ENCODE peak calls at places on chromosome 13, in eight cellular contexts. W, H, O, N, Q, T, L and I are unnamed samples.

GRCh38 chr13:97043302-97043701 is 49.0 kb upstream of the OXGR1 start:
- DNase-seq in W (no peak), H (no peak), O (no peak), N (no peak), Q (no peak), T (peak), L (peak), I (no peak)

GRCh38 chr13:27183561-27184147 is 12.0 kb upstream of the USP12 start:
- DNase-seq in W (no peak), H (no peak), O (peak), N (no peak), Q (no peak), T (peak), L (peak), I (no peak)

GRCh38 chr13:33723365-33723764 is 94.6 kb upstream of the RFC3 start:
- DNase-seq in W (no peak), H (no peak), O (no peak), N (no peak), Q (no peak), T (peak), L (peak), I (no peak)

GRCh38 chr13:73133536-73133935 is 74.7 kb downstream of the KLF5 start:
- DNase-seq in W (no peak), H (no peak), O (no peak), N (no peak), Q (no peak), T (no peak), L (no peak), I (no peak)

GRCh38 chr13:114174529-114174941 is 4.5 kb upstream of the CFAP97D2 start:
- DNase-seq in W (no peak), H (peak), O (no peak), N (no peak), Q (no peak), T (peak), L (peak), I (no peak)

GRCh38 chr13:33076451-33076992 is 60.3 kb downstream of the KL start:
- DNase-seq in W (no peak), H (no peak), O (no peak), N (no peak), Q (no peak), T (no peak), L (no peak), I (no peak)

GRCh38 chr13:83794627-83795026 is 87.6 kb downstream of the SLITRK1 start:
- DNase-seq in W (no peak), H (no peak), O (no peak), N (no peak), Q (no peak), T (no peak), L (no peak), I (no peak)

GRCh38 chr13:66657165-66657895 is 572.8 kb downstream of the PCDH9 start:
- DNase-seq in W (no peak), H (no peak), O (no peak), N (peak), Q (no peak), T (peak), L (peak), I (no peak)

GRCh38 chr13:105587786-105588185 is 947.7 kb downstream of the EFNB2 start:
- DNase-seq in W (no peak), H (no peak), O (no peak), N (no peak), Q (no peak), T (no peak), L (no peak), I (no peak)

GRCh38 chr13:27665333-27665732 is 43.6 kb downstream of the POLR1D start:
- DNase-seq in W (no peak), H (no peak), O (no peak), N (no peak), Q (no peak), T (no peak), L (peak), I (no peak)

GRCh38 chr13:109812375-109812774 is 26.0 kb upstream of the IRS2 start:
- DNase-seq in W (no peak), H (no peak), O (no peak), N (no peak), Q (no peak), T (no peak), L (no peak), I (no peak)

GRCh38 chr13:79108914-79109643 is 297.0 kb downstream of the RBM26 start:
- DNase-seq in W (no peak), H (peak), O (no peak), N (no peak), Q (no peak), T (no peak), L (no peak), I (peak)

GRCh38 chr13:41547253-41548000 is 90.1 kb downstream of the RGCC start:
- DNase-seq in W (no peak), H (no peak), O (no peak), N (peak), Q (no peak), T (peak), L (no peak), I (no peak)

GRCh38 chr13:95604534-95604915 is 40.0 kb downstream of the DZIP1 start:
- DNase-seq in W (no peak), H (no peak), O (no peak), N (no peak), Q (no peak), T (no peak), L (no peak), I (no peak)

GRCh38 chr13:38542601-38543000 is 144.3 kb upstream of the FREM2 start:
- DNase-seq in W (no peak), H (no peak), O (no peak), N (no peak), Q (no peak), T (no peak), L (no peak), I (no peak)

GRCh38 chr13:100636004-100636403 is 38.6 kb downstream of the TMTC4 start:
- DNase-seq in W (no peak), H (no peak), O (no peak), N (no peak), Q (no peak), T (no peak), L (no peak), I (no peak)

GRCh38 chr13:45601680-45602079 is 13.9 kb downstream of the ERICH6B start:
- DNase-seq in W (no peak), H (no peak), O (no peak), N (no peak), Q (no peak), T (no peak), L (no peak), I (no peak)

GRCh38 chr13:98999635-98999952 is 21.7 kb upstream of the DOCK9 start:
- DNase-seq in W (no peak), H (no peak), O (no peak), N (no peak), Q (no peak), T (peak), L (peak), I (no peak)

GRCh38 chr13:108609353-108609752 is 20.1 kb upstream of the MYO16 start:
- DNase-seq in W (no peak), H (peak), O (no peak), N (no peak), Q (no peak), T (peak), L (peak), I (peak)

GRCh38 chr13:99275093-99275469 is 16.9 kb upstream of the GPR18 start:
- DNase-seq in W (peak), H (peak), O (no peak), N (no peak), Q (no peak), T (peak), L (peak), I (peak)

GRCh38 chr13:100983111-100983510 is 308.5 kb upstream of the TMTC4 start:
- DNase-seq in W (no peak), H (no peak), O (no peak), N (no peak), Q (no peak), T (no peak), L (no peak), I (no peak)

GRCh38 chr13:99978781-99979452 is 2.7 kb upstream of the ZIC2 start:
- DNase-seq in W (no peak), H (no peak), O (peak), N (no peak), Q (no peak), T (no peak), L (no peak), I (no peak)

GRCh38 chr13:111394211-111394922 is 73.9 kb downstream of the TEX29 start:
- DNase-seq in W (no peak), H (no peak), O (no peak), N (no peak), Q (no peak), T (no peak), L (no peak), I (no peak)

GRCh38 chr13:110557610-110558305 is 3.8 kb downstream of the RAB20 start:
- DNase-seq in W (no peak), H (no peak), O (no peak), N (no peak), Q (no peak), T (no peak), L (no peak), I (no peak)

GRCh38 chr13:98648141-98648540 is 71.2 kb upstream of the STK24 start:
- DNase-seq in W (no peak), H (no peak), O (no peak), N (no peak), Q (no peak), T (no peak), L (no peak), I (no peak)

GRCh38 chr13:36986462-36987240 is 12.5 kb downstream of the ALG5 start:
- DNase-seq in W (no peak), H (no peak), O (no peak), N (no peak), Q (no peak), T (peak), L (peak), I (no peak)

GRCh38 chr13:73171242-73171641 is 112.4 kb downstream of the KLF5 start:
- DNase-seq in W (no peak), H (no peak), O (no peak), N (no peak), Q (no peak), T (no peak), L (no peak), I (no peak)

GRCh38 chr13:114054269-114054668 is 78.2 kb downstream of the RASA3 start:
- DNase-seq in W (no peak), H (no peak), O (no peak), N (no peak), Q (no peak), T (no peak), L (no peak), I (no peak)

GRCh38 chr13:67369895-67370660 is 139.9 kb upstream of the PCDH9 start:
- DNase-seq in W (no peak), H (no peak), O (no peak), N (no peak), Q (no peak), T (peak), L (peak), I (no peak)

GRCh38 chr13:76293346-76293745 is 592.9 kb downstream of the KCTD12 start:
- DNase-seq in W (no peak), H (no peak), O (no peak), N (no peak), Q (no peak), T (peak), L (peak), I (no peak)

GRCh38 chr13:44397766-44398223 is 24.2 kb downstream of the SERP2 start:
- DNase-seq in W (no peak), H (no peak), O (peak), N (no peak), Q (no peak), T (peak), L (peak), I (no peak)

GRCh38 chr13:29081036-29081435 is 260.9 kb downstream of the MTUS2 start:
- DNase-seq in W (no peak), H (peak), O (no peak), N (no peak), Q (peak), T (no peak), L (peak), I (peak)

GRCh38 chr13:73754727-73755292 is 379.4 kb downstream of the KLF12 start:
- DNase-seq in W (no peak), H (peak), O (peak), N (no peak), Q (peak), T (peak), L (peak), I (peak)

GRCh38 chr13:53781941-53782340 is 753.3 kb downstream of the OLFM4 start:
- DNase-seq in W (no peak), H (no peak), O (peak), N (no peak), Q (no peak), T (no peak), L (no peak), I (no peak)

GRCh38 chr13:112510987-112511715 is 76.8 kb downstream of the TUBGCP3 start:
- DNase-seq in W (no peak), H (no peak), O (no peak), N (no peak), Q (no peak), T (no peak), L (no peak), I (no peak)

GRCh38 chr13:112506046-112506445 is 81.9 kb downstream of the TUBGCP3 start:
- DNase-seq in W (no peak), H (no peak), O (no peak), N (no peak), Q (no peak), T (no peak), L (no peak), I (no peak)

GRCh38 chr13:112509190-112509589 is 78.8 kb downstream of the TUBGCP3 start:
- DNase-seq in W (no peak), H (no peak), O (no peak), N (no peak), Q (no peak), T (no peak), L (no peak), I (no peak)

GRCh38 chr13:112513761-112514160 is 74.2 kb downstream of the TUBGCP3 start:
- DNase-seq in W (no peak), H (no peak), O (no peak), N (no peak), Q (no peak), T (no peak), L (no peak), I (no peak)

DNA sequence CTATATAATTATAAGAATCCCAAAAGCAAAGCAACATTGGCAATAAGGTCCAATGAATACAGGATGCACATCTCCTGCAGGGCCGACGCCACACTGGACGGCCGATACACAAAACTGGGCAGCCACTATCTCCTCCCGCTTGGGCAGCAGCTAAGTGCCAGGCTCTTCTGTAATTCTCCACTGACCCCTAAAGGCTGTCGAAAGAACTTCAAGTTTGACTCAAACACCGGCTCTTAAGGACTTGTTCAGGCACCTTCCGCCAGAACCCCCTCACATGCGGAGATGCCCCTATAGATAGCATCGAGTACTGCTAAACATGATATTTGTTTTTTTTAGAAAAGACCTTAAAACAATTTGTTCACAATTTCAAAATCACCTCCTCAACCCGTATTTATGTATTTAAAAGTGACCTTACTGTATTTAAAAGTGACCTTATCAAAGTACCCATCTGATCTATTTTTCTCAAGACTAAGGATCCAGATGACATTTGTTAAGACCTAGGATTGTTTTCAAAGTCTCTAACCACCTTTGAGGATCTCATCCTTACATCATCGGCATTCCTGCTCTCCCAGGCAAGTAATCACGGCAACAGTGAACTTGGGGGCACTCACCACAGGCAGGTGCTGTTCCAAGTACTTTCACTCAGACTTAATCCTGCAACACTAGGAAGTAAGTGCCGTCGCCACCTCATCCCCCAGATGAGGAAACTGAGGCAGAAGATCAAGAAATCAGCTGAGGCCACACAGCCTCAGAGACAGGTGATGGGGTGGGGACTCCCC is 77.8 kb downstream of the TUBGCP3 start:
- DNase-seq in W (no peak), H (peak), O (peak), N (no peak), Q (peak), T (peak), L (peak), I (peak)
- TF ChIP-seq CTCF in W (no peak), H (peak), O (peak), N (peak), Q (peak), T (peak), L (peak), I (peak)

GRCh38 chr13:20227730-20228129 is 4.4 kb downstream of the GJB6 start:
- DNase-seq in W (no peak), H (no peak), O (no peak), N (no peak), Q (no peak), T (no peak), L (no peak), I (no peak)

GRCh38 chr13:20227288-20227687 is 4.8 kb downstream of the GJB6 start:
- DNase-seq in W (no peak), H (no peak), O (no peak), N (no peak), Q (no peak), T (no peak), L (no peak), I (no peak)

GRCh38 chr13:20230913-20231838 is 943 bp downstream of the GJB6 start:
- DNase-seq in W (no peak), H (no peak), O (no peak), N (no peak), Q (no peak), T (no peak), L (no peak), I (no peak)

GRCh38 chr13:20232556-20233277 is 598 bp upstream of the GJB6 start:
- DNase-seq in W (no peak), H (no peak), O (no peak), N (no peak), Q (no peak), T (no peak), L (no peak), I (no peak)

DNA sequence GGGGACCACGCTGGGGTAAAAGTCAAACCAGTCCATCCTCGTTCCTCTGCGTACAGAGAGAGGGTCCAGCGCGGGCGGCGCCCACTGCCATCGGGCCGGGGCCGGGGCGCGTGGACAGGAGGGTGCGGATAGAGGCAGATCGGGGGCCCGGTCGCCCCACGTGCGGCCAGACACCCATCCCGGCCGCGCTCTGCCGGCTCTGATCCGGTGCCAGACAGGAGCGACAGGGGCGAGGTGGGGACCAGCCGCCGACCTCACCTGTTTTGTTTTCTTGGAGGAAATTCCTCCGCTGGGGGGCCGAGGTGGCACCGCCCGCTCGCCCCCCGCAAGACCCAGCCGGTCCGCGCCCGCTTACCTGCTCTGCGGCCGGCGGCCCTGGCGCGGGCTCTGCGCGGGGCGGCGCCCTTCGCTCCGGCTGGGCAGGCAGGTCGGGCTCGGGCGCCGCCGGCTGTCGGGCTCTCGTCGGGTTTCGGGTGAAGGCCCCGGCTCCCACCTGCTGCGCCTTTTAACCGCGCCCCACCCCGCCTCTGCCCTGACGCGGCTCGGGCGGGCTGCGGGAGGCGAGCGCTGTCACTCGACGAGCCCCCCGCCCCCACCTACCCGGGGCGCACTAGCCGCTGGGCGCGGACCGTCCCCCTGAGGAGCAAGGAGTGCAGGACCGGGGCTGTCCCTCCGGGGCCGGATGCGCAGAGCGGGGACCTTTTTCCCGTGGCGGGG is at the start of gene GJB6:
- DNase-seq in W (no peak), H (no peak), O (no peak), N (no peak), Q (no peak), T (no peak), L (no peak), I (no peak)
- H3K4me3 ChIP-seq in W (peak), H (no peak), O (no peak), N (peak), Q (no peak), T (peak), L (no peak), I (no peak)

DNA sequence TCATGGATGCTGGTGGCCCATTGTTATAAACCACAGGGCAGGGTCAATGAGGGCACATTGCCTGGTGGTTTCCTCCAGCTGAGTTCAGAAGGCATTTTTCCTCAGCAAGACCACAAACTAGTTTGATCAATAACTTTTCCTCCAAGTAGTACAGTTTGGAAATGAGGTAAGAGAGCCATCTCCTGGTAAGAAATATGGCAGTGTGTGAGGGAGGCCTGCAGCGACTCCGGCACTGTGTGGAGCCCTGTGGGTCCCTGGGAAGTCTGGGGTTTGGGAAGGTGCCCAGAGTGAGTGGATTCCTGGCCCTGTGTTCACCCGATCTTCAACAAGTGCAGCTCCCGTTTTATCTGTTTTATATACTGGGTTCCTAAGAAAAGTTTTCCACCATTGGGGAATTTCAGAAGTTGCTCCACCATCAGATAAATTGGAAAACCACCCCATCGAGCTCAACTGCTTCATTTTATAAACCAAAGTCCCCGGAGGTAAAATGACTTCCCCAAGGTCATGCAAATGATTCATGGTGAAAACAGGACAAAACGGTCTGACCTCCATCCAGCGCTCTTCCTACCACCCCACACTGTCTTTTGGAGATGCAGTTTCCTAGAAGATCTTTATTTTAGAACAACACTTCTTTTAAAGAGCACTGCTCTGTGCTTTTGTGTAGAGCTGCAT is 148.4 kb downstream of the KATNAL1 start:
- DNase-seq in W (no peak), H (no peak), O (no peak), N (no peak), Q (no peak), T (peak), L (peak), I (peak)
- TF ChIP-seq CTCF in W (peak), H (peak), O (peak), N (no peak), Q (peak), T (peak), L (peak), I (peak)

GRCh38 chr13:48410199-48410598 is 2.7 kb downstream of the LPAR6 start:
- DNase-seq in W (no peak), H (no peak), O (no peak), N (no peak), Q (no peak), T (no peak), L (no peak), I (no peak)
- H3K4me3 ChIP-seq in W (no peak), H (no peak), O (no peak), N (peak), Q (no peak), T (no peak), L (peak), I (no peak)